ENCODE peak calls at places on chromosome 11, in nine cellular contexts. D is pancreas, A is lung, Y is tibial nerve, S is transverse colon, Z is stomach, B is endothelial cell, L is AG09319, Q is osteoblast. I is an unnamed sample.

GRCh38 chr11:134759314-134759713 is 347.3 kb upstream of the B3GAT1 start:
- DNase-seq in Z (no peak), D (no peak), L (no peak), Q (peak), A (peak), S (no peak), Y (no peak), B (no peak), I (no peak)

GRCh38 chr11:100354736-100355135 is 332.4 kb upstream of the ARHGAP42 start:
- DNase-seq in D (no peak), L (no peak), S (no peak), Y (no peak), Z (no peak), B (no peak), Q (no peak), A (no peak), I (no peak)

GRCh38 chr11:111736621-111737055 is 29.6 kb downstream of the PPP2R1B start:
- DNase-seq in S (no peak), Q (peak), B (no peak), D (no peak), A (no peak), Z (no peak), Y (no peak), L (no peak), I (no peak)

GRCh38 chr11:90744169-90744568 is 521.3 kb upstream of the CHORDC1 start:
- DNase-seq in A (no peak), Z (no peak), S (no peak), D (no peak), B (no peak), Q (no peak), L (no peak), Y (no peak), I (no peak)

GRCh38 chr11:60282291-60282690 is 1.8 kb downstream of the MS4A4A start:
- DNase-seq in A (no peak), D (no peak), L (no peak), Y (no peak), Z (no peak), B (no peak), Q (no peak), S (no peak), I (no peak)

GRCh38 chr11:104870910-104871309 is 27.4 kb downstream of the CASP12 start:
- DNase-seq in S (no peak), Q (no peak), A (no peak), Z (no peak), B (no peak), L (no peak), Y (no peak), D (no peak), I (no peak)

GRCh38 chr11:62033191-62034044 is 66.0 kb upstream of the FTH1 start:
- DNase-seq in Q (no peak), L (no peak), Z (no peak), Y (peak), S (no peak), B (no peak), A (no peak), D (no peak), I (no peak)

GRCh38 chr11:39365809-39366436 is 2093.5 kb downstream of the LRRC4C start:
- DNase-seq in Y (no peak), B (no peak), Q (no peak), A (no peak), S (no peak), L (no peak), D (no peak), Z (no peak), I (peak)

GRCh38 chr11:34373727-34374126 is 15.9 kb upstream of the ABTB2 start:
- DNase-seq in Y (no peak), S (no peak), Z (no peak), D (no peak), A (no peak), Q (no peak), B (no peak), L (no peak), I (no peak)

GRCh38 chr11:114367244-114367957 is 32.9 kb downstream of the C11orf71 start:
- DNase-seq in B (no peak), Z (no peak), D (no peak), Y (no peak), A (no peak), L (no peak), Q (no peak), S (no peak), I (no peak)

GRCh38 chr11:113377606-113378005 is 10.0 kb upstream of the ANKK1 start:
- DNase-seq in A (no peak), B (no peak), D (no peak), L (no peak), S (no peak), Z (no peak), Y (no peak), Q (no peak), I (no peak)

GRCh38 chr11:69178819-69179482 is 23.2 kb downstream of the SMIM38 start:
- DNase-seq in L (no peak), Z (peak), D (no peak), Q (peak), A (no peak), Y (no peak), B (no peak), S (no peak), I (no peak)

GRCh38 chr11:59601788-59602187 is 13.8 kb downstream of the OSBP start:
- DNase-seq in L (no peak), D (no peak), B (no peak), S (no peak), Y (no peak), Z (no peak), Q (no peak), A (no peak), I (no peak)

GRCh38 chr11:76709756-76710155 is 39.2 kb upstream of the LRRC32 start:
- DNase-seq in L (no peak), S (no peak), A (no peak), D (no peak), Y (no peak), B (no peak), Z (no peak), Q (no peak), I (no peak)

GRCh38 chr11:16191212-16191851 is 165.0 kb downstream of the SOX6 start:
- DNase-seq in B (no peak), L (no peak), S (peak), Y (no peak), Q (no peak), A (no peak), D (no peak), Z (no peak), I (no peak)

GRCh38 chr11:86698634-86699033 is 26.2 kb upstream of the ME3 start:
- DNase-seq in Q (no peak), Z (no peak), D (no peak), B (no peak), A (no peak), L (no peak), S (no peak), Y (no peak), I (no peak)

GRCh38 chr11:126175261-126175885 is 36.1 kb downstream of the RPUSD4 start:
- DNase-seq in Z (no peak), S (no peak), D (no peak), L (no peak), A (no peak), B (no peak), Q (no peak), Y (peak), I (no peak)

GRCh38 chr11:69995697-69996096 is 82.4 kb upstream of the ANO1 start:
- DNase-seq in B (no peak), S (no peak), D (no peak), A (no peak), L (no peak), Z (no peak), Q (no peak), Y (no peak), I (no peak)

GRCh38 chr11:113896156-113896879 is 8.3 kb upstream of the HTR3B start:
- DNase-seq in B (peak), Z (peak), Q (peak), Y (peak), D (no peak), A (no peak), L (no peak), S (peak), I (peak)

GRCh38 chr11:115078461-115079438 is 400.4 kb downstream of the NXPE2 start:
- DNase-seq in B (no peak), S (no peak), D (no peak), L (no peak), A (no peak), Q (no peak), Y (no peak), Z (no peak), I (no peak)

GRCh38 chr11:118434553-118435232 is 1.6 kb upstream of the KMT2A start:
- DNase-seq in Z (no peak), Q (peak), L (no peak), A (peak), D (peak), B (peak), S (peak), Y (peak), I (no peak)

GRCh38 chr11:73623651-73624050 is 22.7 kb upstream of the PLEKHB1 start:
- DNase-seq in Z (no peak), D (no peak), L (no peak), Q (no peak), Y (no peak), A (no peak), S (no peak), B (no peak), I (no peak)

GRCh38 chr11:69192282-69192681 is 36.5 kb downstream of the SMIM38 start:
- DNase-seq in Z (no peak), B (no peak), D (no peak), A (no peak), S (no peak), Y (no peak), Q (peak), L (no peak), I (no peak)

GRCh38 chr11:10846664-10847063 is 11.2 kb downstream of the ZBED5 start:
- DNase-seq in A (no peak), Q (no peak), L (no peak), D (no peak), B (no peak), Y (no peak), S (no peak), Z (no peak), I (no peak)

DNA sequence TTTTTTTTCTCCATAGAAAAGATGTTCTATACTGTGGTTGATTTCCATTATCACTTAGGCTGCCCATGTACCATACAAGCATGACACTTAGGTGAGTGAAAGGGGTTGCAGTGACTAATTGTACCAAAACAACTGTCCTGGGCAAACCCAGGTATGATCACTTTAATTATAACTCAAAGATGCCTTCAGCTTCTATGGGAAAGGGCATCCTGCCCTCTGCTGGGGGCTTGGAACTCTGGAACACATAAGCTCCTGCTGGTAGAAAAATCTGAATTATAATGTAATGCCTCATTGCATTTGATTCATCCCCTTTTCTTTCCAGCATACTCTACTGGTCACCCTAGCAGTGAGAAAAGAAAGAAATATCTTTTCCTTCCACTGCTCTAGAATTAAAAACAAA is 206.3 kb downstream of the DDX10 start:
- DNase-seq in B (peak), Y (peak), D (no peak), L (peak), A (no peak), Z (no peak), Q (no peak), S (no peak), I (peak)
- TF ChIP-seq CTCF in B (peak), Y (no peak), D (no peak), L (peak), A (no peak), Z (peak), Q (peak), S (no peak), I (peak)

GRCh38 chr11:120689591-120689990 is 178.0 kb downstream of the GRIK4 start:
- DNase-seq in Z (no peak), D (no peak), B (no peak), A (no peak), L (no peak), Q (no peak), S (no peak), Y (no peak), I (no peak)
- TF ChIP-seq CTCF in Z (no peak), D (no peak), B (no peak), A (no peak), L (no peak), Q (no peak), S (no peak), Y (no peak), I (no peak)

GRCh38 chr11:2566223-2567025 is 121.6 kb downstream of the KCNQ1 start:
- DNase-seq in B (no peak), L (no peak), Q (peak), Z (peak), D (peak), S (peak), A (no peak), Y (no peak), I (no peak)
- TF ChIP-seq CTCF in B (no peak), L (no peak), Q (no peak), Z (no peak), D (no peak), S (no peak), A (no peak), Y (no peak), I (no peak)

GRCh38 chr11:20671856-20672546 is 2.6 kb downstream of the NELL1 start:
- DNase-seq in Z (no peak), B (no peak), L (no peak), D (no peak), Q (peak), A (no peak), Y (no peak), S (no peak), I (peak)
- TF ChIP-seq CTCF in Z (no peak), B (no peak), L (no peak), D (no peak), Q (peak), A (no peak), Y (no peak), S (no peak), I (no peak)

GRCh38 chr11:47979378-47980092 is 824 bp upstream of the PTPRJ start:
- DNase-seq in D (no peak), B (no peak), L (no peak), S (no peak), Z (no peak), Y (no peak), A (no peak), Q (peak), I (no peak)

GRCh38 chr11:47981667-47982404 is 1.5 kb downstream of the PTPRJ start:
- DNase-seq in Q (peak), Z (no peak), Y (no peak), A (peak), B (no peak), L (no peak), S (no peak), D (peak), I (no peak)

GRCh38 chr11:47983464-47984397 is 3.4 kb downstream of the PTPRJ start:
- DNase-seq in Y (no peak), L (no peak), S (no peak), Q (peak), A (no peak), Z (no peak), D (no peak), B (no peak), I (peak)

GRCh38 chr11:47980093-47980906 is at the start of gene PTPRJ:
- DNase-seq in A (peak), L (no peak), Y (no peak), D (peak), Z (peak), S (peak), B (peak), Q (peak), I (no peak)

GRCh38 chr11:47980907-47981621 is 705 bp downstream of the PTPRJ start:
- DNase-seq in Y (no peak), L (no peak), B (peak), Z (peak), S (peak), Q (peak), A (peak), D (peak), I (peak)
- TF ChIP-seq CTCF in Y (no peak), L (no peak), B (no peak), Z (no peak), S (no peak), Q (no peak), A (no peak), D (no peak), I (peak)

DNA sequence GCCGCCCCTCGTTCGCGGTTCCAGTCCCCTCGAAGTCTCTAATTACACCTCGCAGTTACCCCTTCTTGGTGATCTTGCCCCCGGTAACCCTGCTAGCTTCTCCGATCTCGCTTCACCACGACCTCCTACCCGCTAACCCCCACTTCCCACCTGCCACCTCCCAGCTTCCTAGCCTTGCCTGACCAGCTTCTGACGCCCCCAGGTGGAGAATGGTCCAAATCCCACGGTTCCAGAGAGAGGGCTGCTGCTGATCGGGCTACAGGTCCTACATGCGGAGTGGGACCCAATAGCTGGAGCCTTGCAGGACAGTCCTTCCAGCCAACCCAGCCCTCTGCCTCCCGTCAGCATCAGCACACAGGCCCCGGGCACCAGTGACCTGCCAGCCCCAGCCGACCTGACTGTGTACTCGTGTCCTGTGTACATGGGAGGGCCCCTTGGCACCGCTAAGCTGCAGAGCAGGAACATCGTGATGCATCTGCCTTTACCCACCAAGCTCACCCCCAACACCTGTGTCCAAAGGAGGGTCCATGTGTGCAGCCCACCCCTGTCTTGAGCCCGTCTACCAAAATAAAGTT is 31.9 kb downstream of the RRP8 start:
- DNase-seq in B (no peak), Z (no peak), S (no peak), Q (peak), Y (no peak), L (no peak), D (no peak), A (no peak), I (no peak)
- TF ChIP-seq CTCF in B (no peak), Z (no peak), S (no peak), Q (no peak), Y (no peak), L (no peak), D (no peak), A (no peak), I (no peak)

GRCh38 chr11:120226242-120226641 is 13.7 kb upstream of the POU2F3 start:
- DNase-seq in Y (no peak), Z (no peak), S (no peak), B (no peak), Q (no peak), L (no peak), D (no peak), A (no peak), I (no peak)

GRCh38 chr11:120225372-120225909 is 14.5 kb upstream of the POU2F3 start:
- DNase-seq in S (no peak), Z (no peak), Q (no peak), L (no peak), Y (no peak), B (no peak), A (no peak), D (no peak), I (no peak)

GRCh38 chr11:120224872-120225371 is 14.1 kb downstream of the OAF start:
- DNase-seq in D (no peak), A (no peak), B (no peak), Y (no peak), S (no peak), Q (no peak), L (no peak), Z (no peak), I (no peak)

GRCh38 chr11:120227228-120227852 is 12.6 kb upstream of the POU2F3 start:
- DNase-seq in A (no peak), Z (no peak), Y (no peak), L (no peak), S (no peak), Q (no peak), B (no peak), D (no peak), I (no peak)

GRCh38 chr11:120226714-120227113 is 13.2 kb upstream of the POU2F3 start:
- DNase-seq in A (no peak), Z (no peak), D (no peak), Q (no peak), S (no peak), Y (no peak), L (no peak), B (no peak), I (no peak)
- TF ChIP-seq CTCF in A (no peak), Z (no peak), D (no peak), Q (no peak), S (no peak), Y (no peak), L (no peak), B (no peak), I (no peak)

I was measured in HFFc6.